ENCODE peak calls at places on chromosomes 12 and 14, in ten cellular contexts. U is glutamatergic neuron, W is tibial nerve, C is IMR-90, B is HCT116, N is left lobe of liver, Z is NCI-H1105, I is GM06990, L is GM23248, G is Ammon's horn. E is an unnamed sample.

GRCh38 chr14:105918496-105919262 is 392.3 kb downstream of the TMEM121 start:
- DNase-seq in U (no peak), W (no peak), C (no peak), B (no peak), N (no peak), Z (no peak), I (no peak), L (no peak), G (no peak), E (no peak)

GRCh38 chr12:79262938-79263337 is 398.4 kb downstream of the SYT1 start:
- DNase-seq in U (no peak), W (no peak), C (peak), B (no peak), N (no peak), Z (no peak), I (no peak), L (peak), G (no peak), E (no peak)

GRCh38 chr12:12628013-12628412 is 16.3 kb downstream of the CREBL2 start:
- DNase-seq in U (no peak), W (no peak), C (peak), B (no peak), N (no peak), Z (no peak), I (no peak), L (peak), G (no peak), E (no peak)

GRCh38 chr12:10102322-10102721 is 3.5 kb upstream of the CLEC1A start:
- DNase-seq in U (no peak), W (no peak), C (no peak), B (no peak), N (no peak), Z (no peak), I (no peak), L (no peak), G (peak), E (no peak)

GRCh38 chr12:110436231-110436630 is 13.9 kb downstream of the ARPC3 start:
- DNase-seq in U (no peak), W (no peak), C (peak), B (no peak), N (no peak), Z (no peak), I (no peak), L (peak), G (no peak), E (no peak)

GRCh38 chr12:131452444-131452860 is 258.4 kb upstream of the SFSWAP start:
- DNase-seq in U (no peak), W (no peak), C (no peak), B (no peak), N (no peak), Z (no peak), I (peak), L (no peak), G (no peak), E (no peak)

GRCh38 chr14:101965145-101965531 is 765 bp downstream of the DYNC1H1 start:
- DNase-seq in U (peak), W (peak), C (peak), B (peak), N (peak), Z (peak), I (peak), L (peak), G (peak), E (peak)

GRCh38 chr12:6688543-6688999 is 604 bp downstream of the ZNF384 start:
- DNase-seq in U (no peak), W (no peak), C (peak), B (no peak), N (peak), Z (no peak), I (no peak), L (peak), G (peak), E (no peak)

GRCh38 chr12:13900718-13901117 is 80.7 kb downstream of the GRIN2B start:
- DNase-seq in U (no peak), W (no peak), C (no peak), B (no peak), N (no peak), Z (peak), I (no peak), L (no peak), G (no peak), E (no peak)

GRCh38 chr12:76020281-76020680 is 11.3 kb downstream of the PHLDA1 start:
- DNase-seq in U (no peak), W (no peak), C (peak), B (peak), N (no peak), Z (no peak), I (no peak), L (peak), G (no peak), E (no peak)

GRCh38 chr14:30681752-30682355 is 59.7 kb downstream of the SCFD1 start:
- DNase-seq in U (no peak), W (no peak), C (peak), B (peak), N (no peak), Z (no peak), I (no peak), L (peak), G (no peak), E (no peak)

GRCh38 chr14:63713765-63714164 is 14.1 kb downstream of the SGPP1 start:
- DNase-seq in U (no peak), W (no peak), C (peak), B (peak), N (no peak), Z (no peak), I (no peak), L (peak), G (no peak), E (no peak)

GRCh38 chr12:69623970-69624369 is 13.3 kb upstream of the LRRC10 start:
- DNase-seq in U (no peak), W (no peak), C (peak), B (no peak), N (no peak), Z (peak), I (no peak), L (no peak), G (no peak), E (no peak)

GRCh38 chr12:131091413-131091975 is 137.8 kb downstream of the ADGRD1 start:
- DNase-seq in U (no peak), W (peak), C (no peak), B (no peak), N (peak), Z (no peak), I (no peak), L (peak), G (no peak), E (no peak)

GRCh38 chr12:92593734-92594402 is 108.9 kb upstream of the PLEKHG7 start:
- DNase-seq in U (no peak), W (no peak), C (peak), B (no peak), N (no peak), Z (no peak), I (peak), L (peak), G (peak), E (peak)

GRCh38 chr14:30267141-30267540 is 291.8 kb upstream of the G2E3 start:
- DNase-seq in U (no peak), W (no peak), C (peak), B (no peak), N (no peak), Z (no peak), I (no peak), L (peak), G (no peak), E (no peak)

GRCh38 chr14:39276005-39276404 is 42.3 kb downstream of the MIA2 start:
- DNase-seq in U (no peak), W (no peak), C (no peak), B (no peak), N (no peak), Z (no peak), I (no peak), L (no peak), G (no peak), E (no peak)

GRCh38 chr14:73795974-73796373 is 55.7 kb upstream of the PTGR2 start:
- DNase-seq in U (no peak), W (no peak), C (peak), B (peak), N (peak), Z (no peak), I (no peak), L (peak), G (no peak), E (no peak)

GRCh38 chr14:96390965-96391292 is 999 bp upstream of the AK7 start:
- DNase-seq in U (no peak), W (no peak), C (no peak), B (no peak), N (no peak), Z (no peak), I (no peak), L (no peak), G (no peak), E (no peak)

GRCh38 chr12:46555379-46555778 is 182.8 kb upstream of the SLC38A2 start:
- DNase-seq in U (no peak), W (no peak), C (peak), B (no peak), N (no peak), Z (no peak), I (no peak), L (peak), G (no peak), E (no peak)

E was measured in stimulated activated naive CD4-positive, alpha-beta T cell.